ENCODE peak calls at places on chromosomes 4 and X, in seven cellular contexts. One of them, this sample, is unnamed.

GRCh38 chrX:78747471-78747870 is at the start of gene LPAR4:
- DNase-seq in left lung: no peak
- DNase-seq in HFF-Myc: no peak
- DNase-seq in GM23248: peak
- DNase-seq in cardiac muscle cell: peak
- DNase-seq in EL: peak
- DNase-seq in stimulated activated CD4-positive, alpha-beta T cell treated with anti-CD3 and anti-CD28 coated beads, Interleukin-1b, Interleukin-23, amount 100 ng/mL, for 24 hours: no peak
- DNase-seq in this sample: no peak

GRCh38 chrX:8273451-8273894 is 102.4 kb upstream of the VCX2 start:
- DNase-seq in HFF-Myc: no peak
- DNase-seq in GM23248: no peak
- DNase-seq in EL: peak
- DNase-seq in left lung: no peak
- DNase-seq in cardiac muscle cell: peak
- DNase-seq in stimulated activated CD4-positive, alpha-beta T cell treated with anti-CD3 and anti-CD28 coated beads, Interleukin-1b, Interleukin-23, amount 100 ng/mL, for 24 hours: no peak
- DNase-seq in this sample: no peak

GRCh38 chrX:43121637-43122036 is 343.7 kb upstream of the PPP1R2C start:
- DNase-seq in cardiac muscle cell: peak
- DNase-seq in EL: no peak
- DNase-seq in GM23248: no peak
- DNase-seq in left lung: no peak
- DNase-seq in stimulated activated CD4-positive, alpha-beta T cell treated with anti-CD3 and anti-CD28 coated beads, Interleukin-1b, Interleukin-23, amount 100 ng/mL, for 24 hours: no peak
- DNase-seq in HFF-Myc: no peak
- DNase-seq in this sample: no peak

GRCh38 chrX:103376979-103377324 is 614 bp downstream of the BEX3 start:
- DNase-seq in left lung: peak
- DNase-seq in HFF-Myc: no peak
- DNase-seq in cardiac muscle cell: peak
- DNase-seq in stimulated activated CD4-positive, alpha-beta T cell treated with anti-CD3 and anti-CD28 coated beads, Interleukin-1b, Interleukin-23, amount 100 ng/mL, for 24 hours: no peak
- DNase-seq in GM23248: peak
- DNase-seq in EL: no peak
- DNase-seq in this sample: no peak

GRCh38 chr4:14025891-14026290 is 398.4 kb upstream of the BOD1L1 start:
- DNase-seq in EL: no peak
- DNase-seq in left lung: no peak
- DNase-seq in stimulated activated CD4-positive, alpha-beta T cell treated with anti-CD3 and anti-CD28 coated beads, Interleukin-1b, Interleukin-23, amount 100 ng/mL, for 24 hours: no peak
- DNase-seq in GM23248: no peak
- DNase-seq in cardiac muscle cell: no peak
- DNase-seq in HFF-Myc: no peak
- DNase-seq in this sample: no peak

GRCh38 chr4:187380181-187380581 is 615.4 kb upstream of the ZFP42 start:
- DNase-seq in cardiac muscle cell: peak
- DNase-seq in GM23248: peak
- DNase-seq in EL: peak
- DNase-seq in left lung: no peak
- DNase-seq in HFF-Myc: no peak
- DNase-seq in stimulated activated CD4-positive, alpha-beta T cell treated with anti-CD3 and anti-CD28 coated beads, Interleukin-1b, Interleukin-23, amount 100 ng/mL, for 24 hours: no peak
- DNase-seq in this sample: no peak

GRCh38 chrX:150508461-150509367 is 59.7 kb upstream of the MTM1 start:
- DNase-seq in GM23248: peak
- DNase-seq in EL: no peak
- DNase-seq in cardiac muscle cell: peak
- DNase-seq in left lung: no peak
- DNase-seq in stimulated activated CD4-positive, alpha-beta T cell treated with anti-CD3 and anti-CD28 coated beads, Interleukin-1b, Interleukin-23, amount 100 ng/mL, for 24 hours: no peak
- DNase-seq in HFF-Myc: no peak
- DNase-seq in this sample: no peak

GRCh38 chr4:73970011-73970410 is 11.8 kb downstream of the PF4 start:
- DNase-seq in EL: no peak
- DNase-seq in GM23248: no peak
- DNase-seq in HFF-Myc: no peak
- DNase-seq in left lung: no peak
- DNase-seq in stimulated activated CD4-positive, alpha-beta T cell treated with anti-CD3 and anti-CD28 coated beads, Interleukin-1b, Interleukin-23, amount 100 ng/mL, for 24 hours: no peak
- DNase-seq in cardiac muscle cell: no peak
- DNase-seq in this sample: no peak

GRCh38 chr4:87953776-87954175 is 21.7 kb upstream of the SPP1 start:
- DNase-seq in left lung: no peak
- DNase-seq in cardiac muscle cell: no peak
- DNase-seq in EL: no peak
- DNase-seq in GM23248: no peak
- DNase-seq in stimulated activated CD4-positive, alpha-beta T cell treated with anti-CD3 and anti-CD28 coated beads, Interleukin-1b, Interleukin-23, amount 100 ng/mL, for 24 hours: no peak
- DNase-seq in HFF-Myc: no peak
- DNase-seq in this sample: no peak

GRCh38 chr4:111781611-111782010 is 363.6 kb upstream of the FAM241A start:
- DNase-seq in EL: no peak
- DNase-seq in HFF-Myc: no peak
- DNase-seq in GM23248: no peak
- DNase-seq in stimulated activated CD4-positive, alpha-beta T cell treated with anti-CD3 and anti-CD28 coated beads, Interleukin-1b, Interleukin-23, amount 100 ng/mL, for 24 hours: no peak
- DNase-seq in cardiac muscle cell: no peak
- DNase-seq in left lung: no peak
- DNase-seq in this sample: no peak

GRCh38 chrX:8987672-8988250 is 46.2 kb downstream of the FAM9B start:
- DNase-seq in stimulated activated CD4-positive, alpha-beta T cell treated with anti-CD3 and anti-CD28 coated beads, Interleukin-1b, Interleukin-23, amount 100 ng/mL, for 24 hours: no peak
- DNase-seq in EL: no peak
- DNase-seq in HFF-Myc: no peak
- DNase-seq in left lung: no peak
- DNase-seq in GM23248: no peak
- DNase-seq in cardiac muscle cell: no peak
- DNase-seq in this sample: no peak

GRCh38 chrX:19886375-19886774 is 1.0 kb downstream of the SH3KBP1 start:
- DNase-seq in stimulated activated CD4-positive, alpha-beta T cell treated with anti-CD3 and anti-CD28 coated beads, Interleukin-1b, Interleukin-23, amount 100 ng/mL, for 24 hours: no peak
- DNase-seq in EL: no peak
- DNase-seq in GM23248: no peak
- DNase-seq in HFF-Myc: no peak
- DNase-seq in cardiac muscle cell: no peak
- DNase-seq in left lung: no peak
- DNase-seq in this sample: no peak

GRCh38 chrX:18390941-18391538 is 34.4 kb upstream of the CDKL5 start:
- DNase-seq in left lung: no peak
- DNase-seq in stimulated activated CD4-positive, alpha-beta T cell treated with anti-CD3 and anti-CD28 coated beads, Interleukin-1b, Interleukin-23, amount 100 ng/mL, for 24 hours: peak
- DNase-seq in GM23248: peak
- DNase-seq in cardiac muscle cell: peak
- DNase-seq in HFF-Myc: no peak
- DNase-seq in EL: peak
- DNase-seq in this sample: no peak

GRCh38 chr4:105352826-105353225 is 121.0 kb downstream of the PPA2 start:
- DNase-seq in HFF-Myc: no peak
- DNase-seq in EL: peak
- DNase-seq in left lung: no peak
- DNase-seq in stimulated activated CD4-positive, alpha-beta T cell treated with anti-CD3 and anti-CD28 coated beads, Interleukin-1b, Interleukin-23, amount 100 ng/mL, for 24 hours: no peak
- DNase-seq in GM23248: peak
- DNase-seq in cardiac muscle cell: no peak
- DNase-seq in this sample: peak

GRCh38 chr4:142917678-142918077 is 71.6 kb upstream of the INPP4B start:
- DNase-seq in GM23248: no peak
- DNase-seq in stimulated activated CD4-positive, alpha-beta T cell treated with anti-CD3 and anti-CD28 coated beads, Interleukin-1b, Interleukin-23, amount 100 ng/mL, for 24 hours: no peak
- DNase-seq in cardiac muscle cell: no peak
- DNase-seq in left lung: no peak
- DNase-seq in EL: no peak
- DNase-seq in HFF-Myc: no peak
- DNase-seq in this sample: no peak

GRCh38 chr4:138562544-138562961 is 320.4 kb upstream of the SLC7A11 start:
- DNase-seq in cardiac muscle cell: peak
- DNase-seq in stimulated activated CD4-positive, alpha-beta T cell treated with anti-CD3 and anti-CD28 coated beads, Interleukin-1b, Interleukin-23, amount 100 ng/mL, for 24 hours: no peak
- DNase-seq in EL: peak
- DNase-seq in HFF-Myc: no peak
- DNase-seq in GM23248: no peak
- DNase-seq in left lung: no peak
- DNase-seq in this sample: no peak

GRCh38 chr4:134328741-134329140 is 127.2 kb upstream of the PABPC4L start:
- DNase-seq in left lung: peak
- DNase-seq in stimulated activated CD4-positive, alpha-beta T cell treated with anti-CD3 and anti-CD28 coated beads, Interleukin-1b, Interleukin-23, amount 100 ng/mL, for 24 hours: no peak
- DNase-seq in cardiac muscle cell: no peak
- DNase-seq in GM23248: no peak
- DNase-seq in HFF-Myc: no peak
- DNase-seq in EL: no peak
- DNase-seq in this sample: no peak

GRCh38 chrX:42739258-42739657 is 38.7 kb downstream of the PPP1R2C start:
- DNase-seq in HFF-Myc: no peak
- DNase-seq in stimulated activated CD4-positive, alpha-beta T cell treated with anti-CD3 and anti-CD28 coated beads, Interleukin-1b, Interleukin-23, amount 100 ng/mL, for 24 hours: no peak
- DNase-seq in left lung: no peak
- DNase-seq in EL: no peak
- DNase-seq in cardiac muscle cell: peak
- DNase-seq in GM23248: no peak
- DNase-seq in this sample: no peak

GRCh38 chr4:10715696-10716095 is 31.1 kb upstream of the CLNK start:
- DNase-seq in HFF-Myc: peak
- DNase-seq in cardiac muscle cell: no peak
- DNase-seq in stimulated activated CD4-positive, alpha-beta T cell treated with anti-CD3 and anti-CD28 coated beads, Interleukin-1b, Interleukin-23, amount 100 ng/mL, for 24 hours: no peak
- DNase-seq in left lung: no peak
- DNase-seq in GM23248: peak
- DNase-seq in EL: no peak
- DNase-seq in this sample: no peak

GRCh38 chr4:3251691-3252479 is 2.9 kb downstream of the MSANTD1 start:
- DNase-seq in GM23248: no peak
- DNase-seq in HFF-Myc: no peak
- DNase-seq in EL: no peak
- DNase-seq in cardiac muscle cell: no peak
- DNase-seq in stimulated activated CD4-positive, alpha-beta T cell treated with anti-CD3 and anti-CD28 coated beads, Interleukin-1b, Interleukin-23, amount 100 ng/mL, for 24 hours: no peak
- DNase-seq in left lung: peak
- DNase-seq in this sample: no peak

GRCh38 chr4:16757080-16757521 is 141.3 kb downstream of the LDB2 start:
- DNase-seq in HFF-Myc: no peak
- DNase-seq in cardiac muscle cell: peak
- DNase-seq in left lung: no peak
- DNase-seq in stimulated activated CD4-positive, alpha-beta T cell treated with anti-CD3 and anti-CD28 coated beads, Interleukin-1b, Interleukin-23, amount 100 ng/mL, for 24 hours: no peak
- DNase-seq in GM23248: peak
- DNase-seq in EL: peak
- DNase-seq in this sample: no peak

GRCh38 chr4:38740303-38740702 is 42.5 kb downstream of the TLR10 start:
- DNase-seq in left lung: no peak
- DNase-seq in GM23248: no peak
- DNase-seq in cardiac muscle cell: no peak
- DNase-seq in HFF-Myc: no peak
- DNase-seq in EL: no peak
- DNase-seq in stimulated activated CD4-positive, alpha-beta T cell treated with anti-CD3 and anti-CD28 coated beads, Interleukin-1b, Interleukin-23, amount 100 ng/mL, for 24 hours: no peak
- DNase-seq in this sample: no peak

GRCh38 chrX:109774136-109774535 is 41.1 kb upstream of the ACSL4 start:
- DNase-seq in GM23248: peak
- DNase-seq in EL: peak
- DNase-seq in HFF-Myc: no peak
- DNase-seq in left lung: no peak
- DNase-seq in cardiac muscle cell: peak
- DNase-seq in stimulated activated CD4-positive, alpha-beta T cell treated with anti-CD3 and anti-CD28 coated beads, Interleukin-1b, Interleukin-23, amount 100 ng/mL, for 24 hours: no peak
- DNase-seq in this sample: no peak